ENCODE peak calls at places on chromosome 20, in six cellular contexts. I is heart right ventricle; O is PC-3; Z is BE2C; D is IMR-90; S is CD8-positive, alpha-beta T cell. L is an unnamed sample.

GRCh38 chr20:31819083-31819784 is at the start of gene MYLK2:
- DNase-seq in Z (no peak), O (no peak), S (no peak), I (peak; percentile 58), D (no peak), L (no peak)

GRCh38 chr20:4150095-4150492 is 134.7 kb upstream of the RNF24 start:
- DNase-seq in O (peak; percentile 41), D (peak; percentile 64), S (no peak), Z (no peak), I (no peak), L (no peak)

GRCh38 chr20:41142914-41143313 is 5.6 kb downstream of the PLCG1 start:
- DNase-seq in O (no peak), Z (no peak), I (no peak), S (no peak), D (no peak), L (no peak)

GRCh38 chr20:35312348-35312747 is 20.1 kb upstream of the FAM83C start:
- DNase-seq in Z (no peak), S (no peak), D (peak; percentile 96), O (peak; percentile 98), I (no peak), L (peak; percentile 59)

GRCh38 chr20:35497780-35498189 is 31.7 kb downstream of the C20orf173 start:
- DNase-seq in Z (no peak), S (no peak), D (no peak), I (peak; percentile 73), O (no peak), L (no peak)

GRCh38 chr20:62605996-62606395 is 36.3 kb upstream of the SLCO4A1 start:
- DNase-seq in I (no peak), D (no peak), O (no peak), Z (no peak), S (no peak), L (no peak)

GRCh38 chr20:7346562-7346961 is 579.1 kb downstream of the BMP2 start:
- DNase-seq in Z (no peak), D (no peak), O (peak; percentile 93), I (no peak), S (no peak), L (no peak)

GRCh38 chr20:44079291-44079690 is 107.7 kb downstream of the JPH2 start:
- DNase-seq in Z (no peak), I (no peak), O (peak; percentile 15), S (no peak), D (no peak), L (no peak)

GRCh38 chr20:4828830-4829493 is 107.3 kb downstream of the PRND start:
- DNase-seq in D (no peak), S (no peak), Z (no peak), I (no peak), O (no peak), L (no peak)

GRCh38 chr20:35369804-35370203 is 42.0 kb downstream of the UQCC1 start:
- DNase-seq in S (no peak), O (no peak), D (peak; percentile 87), Z (no peak), I (no peak), L (peak; percentile 26)

GRCh38 chr20:43584448-43585138 is 6.1 kb upstream of the IFT52 start:
- DNase-seq in I (no peak), O (no peak), D (peak; percentile 75), S (no peak), Z (no peak), L (peak; percentile 51)

GRCh38 chr20:61378694-61379093 is 126.6 kb downstream of the CDH4 start:
- DNase-seq in O (no peak), Z (no peak), S (no peak), D (no peak), I (no peak), L (no peak)

GRCh38 chr20:19098806-19099578 is 113.5 kb upstream of the SLC24A3 start:
- DNase-seq in Z (no peak), S (no peak), D (no peak), I (no peak), O (no peak), L (no peak)

GRCh38 chr20:3744806-3745685 is 12.6 kb downstream of the HSPA12B start:
- DNase-seq in O (peak; percentile 15), D (no peak), S (peak; percentile 50), Z (peak; percentile 97), I (peak; percentile 65), L (no peak)

GRCh38 chr20:5863040-5863811 is 87.1 kb downstream of the TRMT6 start:
- DNase-seq in I (peak; percentile 19), Z (no peak), D (peak; percentile 72), O (peak; percentile 72), S (no peak), L (no peak)

GRCh38 chr20:43914697-43915208 is at the start of gene TOX2:
- DNase-seq in O (no peak), Z (peak; percentile 87), I (peak; percentile 48), S (no peak), D (no peak), L (no peak)

GRCh38 chr20:17642404-17643269 is 39.4 kb downstream of the RRBP1 start:
- DNase-seq in Z (no peak), S (no peak), O (no peak), D (no peak), I (no peak), L (no peak)

GRCh38 chr20:32685541-32686529 is 12.1 kb upstream of the C20orf203 start:
- DNase-seq in S (no peak), Z (no peak), I (peak; percentile 40), O (no peak), D (peak; percentile 93), L (peak; percentile 82)

GRCh38 chr20:57186192-57186591 is 80.2 kb downstream of the BMP7 start:
- DNase-seq in S (no peak), D (no peak), I (no peak), Z (no peak), O (no peak), L (no peak)

GRCh38 chr20:39993737-39994136 is 695.3 kb downstream of the MAFB start:
- DNase-seq in I (peak; percentile 28), S (no peak), D (no peak), Z (peak; percentile 36), O (no peak), L (no peak)

GRCh38 chr20:6637160-6637579 is 130.3 kb upstream of the BMP2 start:
- DNase-seq in I (no peak), S (no peak), O (no peak), D (no peak), Z (no peak), L (no peak)

DNA sequence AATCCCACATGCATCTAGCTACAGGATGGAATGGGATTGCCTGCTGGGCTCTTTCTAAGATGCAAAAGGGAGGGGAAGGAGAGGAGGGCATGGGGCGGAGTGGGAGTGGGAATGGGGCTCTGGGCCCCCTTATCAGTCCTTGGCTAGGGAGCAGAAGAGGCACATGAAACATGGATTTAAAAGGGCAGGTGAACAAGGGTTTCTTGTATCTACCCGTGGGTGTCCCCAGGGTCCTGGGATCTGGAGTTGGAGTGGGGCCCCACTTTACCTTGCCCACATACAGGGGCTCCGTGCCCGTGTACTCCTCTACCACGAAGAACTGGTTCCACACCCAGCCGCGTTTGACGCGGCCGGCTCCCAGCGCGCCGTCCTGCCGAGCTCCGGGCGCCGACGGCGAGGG is 57.5 kb downstream of the CDH22 start:
- DNase-seq in D (no peak), O (no peak), S (no peak), I (no peak), Z (no peak), L (no peak)
- H3K4me3 ChIP-seq in D (no peak overlapping the region), O (no peak overlapping the region), S (no peak overlapping the region), I (no peak overlapping the region), Z (no peak overlapping the region), L (no peak overlapping the region)

DNA sequence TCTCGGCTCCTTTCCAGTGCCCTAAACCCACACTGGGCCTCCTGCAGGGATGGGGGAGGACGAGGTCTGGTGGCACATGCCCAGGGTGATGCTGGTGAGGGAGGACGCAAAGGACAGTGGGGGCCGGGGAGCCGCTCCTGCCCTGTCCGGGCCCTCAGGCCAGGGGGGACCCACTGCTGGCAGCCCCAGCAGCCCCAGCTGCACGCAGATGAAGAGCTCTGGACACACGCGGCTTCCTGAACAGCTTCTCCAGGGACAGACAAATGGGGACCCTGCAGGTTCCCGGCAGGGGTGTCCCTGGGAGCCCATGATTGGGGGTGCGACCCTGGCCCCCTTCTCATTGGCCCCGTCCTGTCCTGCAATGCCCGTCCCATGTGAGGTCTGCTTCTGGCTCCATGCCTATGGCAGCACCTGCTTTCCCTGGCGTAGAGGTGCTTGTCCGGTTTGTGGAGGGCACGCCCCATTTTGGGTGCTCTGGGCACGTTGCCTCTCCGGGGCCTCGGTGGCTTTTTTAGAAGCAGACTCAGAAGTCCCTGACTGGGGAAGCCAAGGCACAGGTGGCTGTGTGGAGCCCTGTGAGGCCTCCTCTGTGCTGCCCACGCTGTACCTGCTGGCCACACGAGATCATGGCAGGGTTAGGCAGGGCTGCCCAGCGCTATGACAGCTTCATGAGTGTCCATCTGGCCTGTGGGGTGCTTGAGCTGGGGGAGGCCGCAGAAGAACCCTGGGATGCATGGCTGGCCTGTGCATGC is 15.4 kb upstream of the TNFRSF6B start:
- DNase-seq in D (no peak), S (no peak), Z (no peak), I (no peak), O (no peak), L (no peak)
- H3K36me3 ChIP-seq in D (peaks cover 28% of the 10 kb centered on the region), S (no peaks in the 10 kb centered on the region), Z (peaks cover 28% of the 10 kb centered on the region), I (no peaks in the 10 kb centered on the region), O (peaks cover 7% of the 10 kb centered on the region), L (peaks cover 13% of the 10 kb centered on the region)

DNA sequence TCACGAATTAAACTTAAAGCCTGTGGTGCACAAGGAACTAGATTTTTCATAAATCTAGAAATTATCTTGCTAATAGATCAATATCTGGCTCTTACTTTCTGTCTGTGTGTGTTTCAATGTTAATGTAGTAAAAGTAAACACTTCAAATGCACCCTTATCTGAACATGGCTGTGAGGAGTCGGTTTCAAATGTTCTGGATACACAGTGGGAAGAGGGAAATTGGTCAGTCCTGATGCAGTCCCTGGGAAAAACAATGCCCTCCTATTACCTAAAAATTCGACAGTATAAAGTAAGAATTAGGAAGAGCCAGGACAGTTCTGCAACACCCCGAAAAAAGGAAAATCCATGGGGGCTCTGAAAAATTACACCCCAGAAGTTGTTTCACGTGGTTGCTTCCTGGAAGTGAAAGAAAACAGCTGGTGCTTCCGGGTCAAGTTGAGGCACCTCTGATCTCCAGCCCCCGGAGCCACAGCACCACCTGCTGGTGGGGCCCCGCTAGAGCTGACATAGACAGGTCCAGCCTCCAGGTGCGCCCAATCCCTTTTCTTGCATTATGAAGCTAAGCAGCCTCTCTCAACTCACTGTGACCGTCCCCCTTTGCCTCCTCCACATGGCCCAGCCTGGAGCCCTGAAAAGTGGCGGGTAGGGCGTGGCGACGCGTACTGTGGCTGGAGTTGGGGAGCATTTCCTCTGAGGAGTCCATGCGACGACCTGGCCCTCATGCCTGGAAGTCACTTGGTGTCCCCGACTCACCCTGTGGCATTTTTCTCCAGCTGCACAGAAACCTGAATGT is 8.3 kb downstream of the SEMG2 start:
- DNase-seq in O (peak; percentile 91), I (peak; percentile 13), D (no peak), Z (peak; percentile 68), S (no peak), L (no peak)
- TF ChIP-seq CTCF in O (peak; percentile 97), I (no peak), D (peak; percentile 40), Z (peak; percentile 74), S (no peak), L (peak; percentile 54)

DNA sequence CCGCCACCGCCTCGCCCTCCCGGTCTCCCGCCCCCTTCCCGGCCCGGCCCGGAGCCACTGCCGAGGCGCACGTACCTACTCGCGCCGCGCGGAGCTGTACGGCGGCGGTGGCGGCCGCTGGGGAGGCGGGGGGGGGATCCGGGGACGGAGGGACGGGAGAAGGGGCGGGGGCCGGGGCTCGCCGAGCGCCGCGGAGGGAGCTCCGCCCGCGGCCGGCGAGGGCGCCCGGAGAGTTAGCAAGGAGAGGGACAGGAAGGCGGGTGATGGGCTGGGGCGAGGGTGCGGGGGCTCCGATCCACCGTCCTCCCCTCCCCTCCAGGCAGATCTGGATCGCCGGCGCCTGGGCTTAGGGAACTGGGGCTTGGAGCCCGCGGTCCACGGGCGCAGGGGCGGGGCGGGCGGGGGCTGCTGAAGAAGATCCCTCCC is 548 bp upstream of the TMEM74B start:
- DNase-seq in I (peak; percentile 26), S (no peak), D (no peak), O (no peak), Z (no peak), L (no peak)
- H3K4me3 ChIP-seq in I (peak overlapping the region; percentile 28), S (no peak overlapping the region), D (peak overlapping the region; percentile 25), O (peak overlapping the region; percentile 66), Z (no peak overlapping the region), L (peak overlapping the region; percentile 35)

L was measured in BJ.